ENCODE peak calls at places on chromosomes 12 and 14, in eight cellular contexts. K is prostate gland; P is naive thymus-derived CD4-positive, alpha-beta T cell; R is ovary; I is psoas muscle; S is CD8-positive, alpha-beta T cell; B is Caco-2; N is AG10803. O is an unnamed sample.

GRCh38 chr12:98399532-98399931 is 115.9 kb upstream of the TMPO start:
- DNase-seq in K (no peak), I (no peak), B (peak; percentile 37), S (peak; percentile 53), P (no peak), R (no peak), N (peak; percentile 59), O (peak; percentile 78)

GRCh38 chr14:28577711-28578131 is 188.9 kb upstream of the FOXG1 start:
- DNase-seq in S (no peak), B (no peak), I (no peak), R (no peak), N (no peak), K (no peak), P (no peak), O (peak; percentile 2)

GRCh38 chr14:84208451-84208850 is 1321.5 kb upstream of the FLRT2 start:
- DNase-seq in R (no peak), B (no peak), N (no peak), K (no peak), P (no peak), I (no peak), S (no peak), O (no peak)

GRCh38 chr12:2813573-2814185 is 1.2 kb downstream of the ITFG2 start:
- DNase-seq in P (no peak), N (peak; percentile 73), I (no peak), K (peak; percentile 36), B (peak; percentile 82), R (no peak), S (peak; percentile 20), O (peak; percentile 79)

GRCh38 chr14:31128601-31129526 is 78.7 kb downstream of the HECTD1 start:
- DNase-seq in B (no peak), S (no peak), R (no peak), N (no peak), I (no peak), P (no peak), K (no peak), O (no peak)

GRCh38 chr12:31317471-31318397 is 8.2 kb downstream of the SINHCAF start:
- DNase-seq in N (peak; percentile 14), S (no peak), I (no peak), R (no peak), P (no peak), B (no peak), K (no peak), O (peak; percentile 51)

GRCh38 chr12:54009171-54010052 is 627 bp downstream of the HOXC8 start:
- DNase-seq in N (no peak), I (no peak), R (peak; percentile 49), P (no peak), S (no peak), K (no peak), B (no peak), O (peak; percentile 68)

GRCh38 chr12:50252977-50253376 is 30.3 kb downstream of the LIMA1 start:
- DNase-seq in B (no peak), N (no peak), P (no peak), S (no peak), R (no peak), I (no peak), K (no peak), O (no peak)

GRCh38 chr14:104977681-104978647 is at the start of gene AHNAK2:
- DNase-seq in R (peak; percentile 35), K (peak; percentile 75), N (peak; percentile 68), P (peak; percentile 43), I (peak; percentile 85), S (no peak), B (peak; percentile 93), O (peak; percentile 77)

GRCh38 chr14:89479802-89480201 is 62.8 kb upstream of the FOXN3 start:
- DNase-seq in R (no peak), B (no peak), N (peak; percentile 54), I (no peak), P (no peak), S (no peak), K (no peak), O (peak; percentile 54)

GRCh38 chr14:23861666-23862065 is 91.9 kb upstream of the DHRS4 start:
- DNase-seq in P (no peak), B (no peak), S (no peak), N (no peak), R (peak; percentile 61), K (no peak), I (no peak), O (no peak)

GRCh38 chr12:132397934-132398385 is 68.6 kb upstream of the GALNT9 start:
- DNase-seq in R (no peak), N (no peak), S (no peak), P (no peak), B (no peak), I (no peak), K (no peak), O (no peak)

GRCh38 chr12:42887657-42888056 is 298.1 kb upstream of the PRICKLE1 start:
- DNase-seq in S (no peak), K (no peak), R (no peak), P (no peak), I (no peak), B (no peak), N (no peak), O (no peak)

GRCh38 chr12:40697566-40698257 is 5.5 kb downstream of the CNTN1 start:
- DNase-seq in P (no peak), B (no peak), S (no peak), R (no peak), K (peak; percentile 44), I (no peak), N (no peak), O (no peak)

GRCh38 chr14:91708795-91709194 is 23.1 kb downstream of the CATSPERB start:
- DNase-seq in N (no peak), K (no peak), R (no peak), B (no peak), I (no peak), S (no peak), P (no peak), O (no peak)

GRCh38 chr14:38790916-38791315 is 312.1 kb downstream of the SEC23A start:
- DNase-seq in N (peak; percentile 74), P (no peak), R (no peak), K (no peak), I (no peak), B (no peak), S (no peak), O (no peak)

DNA sequence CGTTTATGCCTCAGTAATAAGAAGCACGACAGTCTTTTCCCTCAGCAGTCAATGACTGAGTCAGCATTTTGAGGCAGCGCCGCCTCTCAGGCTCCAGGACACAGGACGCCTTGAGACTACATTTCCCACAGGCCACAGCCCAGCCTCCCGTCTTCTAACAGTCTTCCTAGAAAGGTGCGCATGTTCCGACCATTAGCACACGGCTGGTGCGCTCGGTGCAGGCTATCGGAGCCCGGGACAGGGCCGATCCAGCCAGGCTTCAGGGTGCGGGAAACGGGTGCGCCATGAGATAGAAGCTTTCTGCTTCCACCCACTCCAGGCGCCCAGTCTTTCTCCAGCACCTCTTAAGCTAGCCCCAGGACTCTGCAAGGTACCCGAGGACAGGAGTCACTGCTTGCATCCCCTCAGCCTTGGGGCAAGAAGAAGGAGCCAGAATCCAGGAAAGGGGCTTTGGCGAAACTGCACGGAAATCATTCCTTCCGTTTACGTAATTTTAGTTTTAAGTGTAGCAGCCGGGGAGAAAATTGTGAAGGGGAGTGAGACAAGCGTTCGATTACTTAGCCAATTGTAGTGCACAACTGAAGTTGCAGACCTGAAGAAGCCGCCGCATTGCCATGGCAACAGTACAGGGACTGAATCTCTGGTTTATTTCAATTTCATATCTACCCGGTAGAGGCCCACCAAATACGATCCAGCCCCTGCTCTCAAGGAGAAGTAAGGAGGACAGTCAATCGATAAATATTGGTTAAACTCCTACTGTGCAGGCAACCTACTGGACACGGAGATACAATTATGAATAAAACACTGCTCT is 53.9 kb downstream of the ZNF641 start:
- DNase-seq in I (peak; percentile 65), B (peak; percentile 64), S (peak; percentile 12), K (peak; percentile 76), N (peak; percentile 55), P (no peak), R (peak; percentile 76), O (peak; percentile 76)
- H3K4me3 ChIP-seq in I (peak overlapping the region; percentile 71), B (peak overlapping the region; percentile 41), S (peak overlapping the region; percentile 56), K (peak overlapping the region; percentile 43), N (peak overlapping the region; percentile 57), P (peak overlapping the region; percentile 45), R (peak overlapping the region; percentile 32), O (peak overlapping the region; percentile 64)

DNA sequence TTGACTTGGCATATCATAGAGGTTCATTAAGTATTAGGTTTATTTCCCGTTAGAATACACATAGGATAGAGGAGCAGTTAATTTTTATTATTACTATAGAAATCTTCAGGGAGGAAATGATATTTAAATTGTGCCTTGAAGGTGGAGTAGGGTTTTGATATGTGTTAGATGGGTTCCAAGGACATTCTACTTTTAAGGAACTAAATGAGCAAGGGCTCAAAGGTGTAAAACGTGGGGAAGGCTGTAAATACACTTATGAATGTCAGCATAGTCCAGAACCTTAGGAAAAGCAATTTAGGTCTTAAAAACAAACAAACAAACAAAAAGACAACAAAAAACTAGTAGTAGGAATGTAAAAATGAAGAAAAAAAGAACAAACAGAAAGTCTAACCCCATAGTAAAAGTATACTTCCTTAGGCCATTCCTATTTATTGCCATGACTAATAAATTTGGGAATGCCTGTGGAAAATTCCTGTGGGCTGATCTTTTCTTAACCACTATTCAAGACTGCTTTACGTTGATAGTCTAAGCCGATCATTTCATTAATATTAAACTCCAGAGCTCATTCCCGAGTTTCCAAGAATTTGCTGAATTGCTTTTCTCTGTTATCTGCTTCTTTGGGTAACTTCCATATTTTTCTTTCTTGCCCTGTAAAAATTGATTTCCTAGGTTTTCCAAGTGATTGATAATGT is 180.3 kb downstream of the RAD51B start:
- DNase-seq in R (no peak), S (no peak), P (no peak), I (no peak), B (no peak), N (peak; percentile 81), K (no peak), O (peak; percentile 93)
- H3K4me3 ChIP-seq in R (no peak overlapping the region), S (no peak overlapping the region), P (no peak overlapping the region), I (peak overlapping the region; percentile 16), B (no peak overlapping the region), N (no peak overlapping the region), K (no peak overlapping the region), O (peak overlapping the region; percentile 12)

GRCh38 chr14:20489093-20489994 is 16.0 kb upstream of the RNASE10 start:
- DNase-seq in N (no peak), I (no peak), B (peak; percentile 2), P (no peak), K (no peak), R (no peak), S (peak; percentile 17), O (no peak)
- H3K4me3 ChIP-seq in N (no peak overlapping the region), I (no peak overlapping the region), B (no peak overlapping the region), P (peak overlapping the region; percentile 35), K (no peak overlapping the region), R (no peak overlapping the region), S (peak overlapping the region; percentile 2), O (no peak overlapping the region)

DNA sequence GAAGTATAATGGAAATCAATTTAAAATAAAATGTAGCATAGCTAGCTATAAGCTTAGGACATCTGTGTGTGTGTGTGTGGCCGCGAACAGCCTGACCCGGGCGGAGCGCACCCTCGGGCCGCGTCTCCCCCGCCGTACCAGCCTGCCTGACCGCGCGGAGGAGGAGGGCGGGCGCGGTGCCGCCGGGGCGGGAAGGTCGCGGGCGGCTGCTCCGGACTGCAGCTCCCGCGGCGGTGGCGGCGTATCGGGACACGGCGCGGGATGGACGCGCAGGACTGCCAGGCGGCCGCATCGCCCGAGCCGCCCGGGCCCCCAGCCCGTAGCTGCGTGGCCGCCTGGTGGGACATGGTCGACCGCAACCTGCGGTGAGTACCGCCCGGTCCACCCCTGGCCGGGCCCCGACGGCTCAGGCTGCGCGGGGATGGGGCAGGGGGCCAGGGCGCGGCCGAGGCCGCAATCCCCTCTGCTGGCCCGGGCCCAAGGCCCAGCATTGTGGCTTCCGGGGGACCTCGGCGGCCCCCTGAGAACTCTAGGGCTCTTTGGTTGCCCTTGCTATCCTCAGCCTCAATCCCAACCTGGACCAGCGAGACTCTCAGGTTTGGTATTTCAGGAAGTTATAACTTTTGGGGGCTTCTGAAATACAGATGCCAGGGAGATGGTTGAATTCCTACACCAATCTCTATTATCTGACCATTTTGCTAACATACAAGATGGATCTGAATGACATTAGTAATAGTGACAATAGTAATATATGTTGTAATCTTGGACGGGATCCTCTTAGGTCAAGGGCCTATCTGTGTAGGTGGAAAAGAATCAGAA is at the start of gene ABHD12B:
- DNase-seq in R (no peak), B (no peak), S (no peak), K (no peak), I (peak; percentile 21), N (peak; percentile 3), P (peak; percentile 8), O (no peak)
- H3K4me3 ChIP-seq in R (no peak within 1 kb of the TSS), B (no peak within 1 kb of the TSS), S (no peak within 1 kb of the TSS), K (no peak within 1 kb of the TSS), I (peak within 1 kb of the TSS; percentile 48), N (no peak within 1 kb of the TSS), P (no peak within 1 kb of the TSS), O (peak within 1 kb of the TSS; percentile 15)

O was measured in fibroblast of villous mesenchyme.